ENCODE peak calls at places on chromosomes 11 and 22, in eight cellular contexts. S is stimulated activated CD4-positive, alpha-beta T cell treated with anti-CD3 and anti-CD28 coated beads, TNF-alpha, amount 100 ng/mL, for 1 hour; C is NCI-H187 treated with DMSO at 0.1 percent for 48 hours; Z is GM12891; I is ovary; U is OCI-LY7; D is spleen; A is activated T-cell treated with anti-CD3 and anti-CD28 coated beads, Interleukin-2, amount 50 U/mL, for 72 hours. Y is an unnamed sample.

GRCh38 chr11:72588656-72589410 is 85.4 kb downstream of the PDE2A start:
- DNase-seq in A (no peak), D (no peak), S (no peak), Z (no peak), U (no peak), I (no peak), C (no peak), Y (no peak)

GRCh38 chr11:111148953-111149352 is 96.6 kb upstream of the POU2AF2 start:
- DNase-seq in U (no peak), S (no peak), I (no peak), D (no peak), A (no peak), C (no peak), Z (no peak), Y (no peak)

GRCh38 chr11:60921259-60921658 is 3.0 kb upstream of the TMEM132A start:
- DNase-seq in A (no peak), Z (no peak), C (no peak), S (no peak), I (no peak), D (no peak), U (no peak), Y (no peak)

GRCh38 chr11:36237341-36237740 is 51.9 kb downstream of the COMMD9 start:
- DNase-seq in Z (no peak), U (no peak), D (no peak), S (no peak), I (no peak), A (no peak), C (no peak), Y (no peak)

GRCh38 chr11:100753144-100753543 is 66.1 kb downstream of the ARHGAP42 start:
- DNase-seq in S (no peak), Z (no peak), D (no peak), I (no peak), A (no peak), C (no peak), U (no peak), Y (no peak)

GRCh38 chr11:79294845-79295520 is 145.8 kb downstream of the TENM4 start:
- DNase-seq in C (no peak), D (no peak), I (no peak), S (no peak), A (no peak), Z (no peak), U (no peak), Y (no peak)

GRCh38 chr22:31488988-31489617 is 539 bp downstream of the EIF4ENIF1 start:
- DNase-seq in Z (peak), I (peak), S (peak), U (peak), C (no peak), D (peak), A (peak), Y (no peak)

GRCh38 chr11:82865841-82866240 is 34.4 kb downstream of the PRCP start:
- DNase-seq in U (no peak), C (no peak), A (no peak), Z (no peak), I (no peak), D (no peak), S (no peak), Y (no peak)

GRCh38 chr11:92302766-92303165 is 78.1 kb downstream of the FAT3 start:
- DNase-seq in A (no peak), S (no peak), I (no peak), U (no peak), C (no peak), D (no peak), Z (no peak), Y (no peak)

GRCh38 chr11:416757-417621 is 2.2 kb upstream of the SIGIRR start:
- DNase-seq in A (peak), S (no peak), Z (no peak), C (no peak), U (no peak), I (peak), D (peak), Y (no peak)

GRCh38 chr22:47198801-47199251 is 436.4 kb downstream of the TBC1D22A start:
- DNase-seq in A (no peak), I (peak), S (no peak), C (no peak), Z (no peak), U (no peak), D (peak), Y (no peak)

GRCh38 chr11:86637976-86638375 is 34.4 kb downstream of the ME3 start:
- DNase-seq in C (no peak), S (no peak), A (peak), U (no peak), Z (no peak), D (no peak), I (no peak), Y (no peak)

GRCh38 chr11:134858783-134859480 is 446.9 kb upstream of the B3GAT1 start:
- DNase-seq in A (no peak), S (no peak), C (no peak), D (no peak), I (no peak), Z (no peak), U (no peak), Y (no peak)

GRCh38 chr22:43404673-43405385 is 7.0 kb upstream of the MPPED1 start:
- DNase-seq in U (no peak), D (peak), Z (no peak), I (no peak), C (peak), S (no peak), A (no peak), Y (no peak)

GRCh38 chr11:17753641-17754040 is 19.1 kb downstream of the KCNC1 start:
- DNase-seq in D (peak), I (no peak), A (no peak), S (no peak), C (no peak), U (no peak), Z (no peak), Y (no peak)

GRCh38 chr22:30294066-30294465 is 4.8 kb upstream of the CASTOR1 start:
- DNase-seq in S (no peak), C (no peak), A (no peak), I (no peak), D (no peak), U (no peak), Z (no peak), Y (no peak)

Y was measured in NCI-H1417 treated with DMSO at 0.1 percent for 48 hours.